ENCODE peak calls at places on chromosome 15, in five cellular contexts. One of them, this sample, is unnamed.

GRCh38 chr15:44177139-44177538 is 17.9 kb downstream of the FRMD5 start:
- DNase-seq in activated naive CD8-positive, alpha-beta T cell treated with anti-CD3 and anti-CD28 coated beads for 36 hours: no peak
- DNase-seq in stimulated activated CD4-positive, alpha-beta T cell treated with anti-CD3 and anti-CD28 coated beads, TNF-alpha, amount 100 ng/mL, for 4 hours: no peak
- DNase-seq in stromal cell of bone marrow: no peak
- DNase-seq in endodermal cell: no peak
- DNase-seq in this sample: no peak

GRCh38 chr15:45333550-45333949 is 44.8 kb downstream of the GATM start:
- DNase-seq in stromal cell of bone marrow: no peak
- DNase-seq in stimulated activated CD4-positive, alpha-beta T cell treated with anti-CD3 and anti-CD28 coated beads, TNF-alpha, amount 100 ng/mL, for 4 hours: no peak
- DNase-seq in endodermal cell: no peak
- DNase-seq in activated naive CD8-positive, alpha-beta T cell treated with anti-CD3 and anti-CD28 coated beads for 36 hours: no peak
- DNase-seq in this sample: no peak

GRCh38 chr15:33915571-33916407 is 52.5 kb upstream of the CHRM5 start:
- DNase-seq in stromal cell of bone marrow: no peak
- DNase-seq in activated naive CD8-positive, alpha-beta T cell treated with anti-CD3 and anti-CD28 coated beads for 36 hours: no peak
- DNase-seq in stimulated activated CD4-positive, alpha-beta T cell treated with anti-CD3 and anti-CD28 coated beads, TNF-alpha, amount 100 ng/mL, for 4 hours: no peak
- DNase-seq in endodermal cell: peak
- DNase-seq in this sample: no peak

GRCh38 chr15:35181538-35181937 is 96.4 kb upstream of the NANOGP8 start:
- DNase-seq in activated naive CD8-positive, alpha-beta T cell treated with anti-CD3 and anti-CD28 coated beads for 36 hours: no peak
- DNase-seq in stimulated activated CD4-positive, alpha-beta T cell treated with anti-CD3 and anti-CD28 coated beads, TNF-alpha, amount 100 ng/mL, for 4 hours: no peak
- DNase-seq in endodermal cell: no peak
- DNase-seq in stromal cell of bone marrow: peak
- DNase-seq in this sample: no peak

GRCh38 chr15:71747128-71748083 is 62.9 kb upstream of the NR2E3 start:
- DNase-seq in endodermal cell: no peak
- DNase-seq in stromal cell of bone marrow: peak
- DNase-seq in activated naive CD8-positive, alpha-beta T cell treated with anti-CD3 and anti-CD28 coated beads for 36 hours: no peak
- DNase-seq in stimulated activated CD4-positive, alpha-beta T cell treated with anti-CD3 and anti-CD28 coated beads, TNF-alpha, amount 100 ng/mL, for 4 hours: no peak
- DNase-seq in this sample: no peak

GRCh38 chr15:98647774-98648653 is at the start of gene IGF1R:
- DNase-seq in endodermal cell: peak
- DNase-seq in stromal cell of bone marrow: peak
- DNase-seq in activated naive CD8-positive, alpha-beta T cell treated with anti-CD3 and anti-CD28 coated beads for 36 hours: peak
- DNase-seq in stimulated activated CD4-positive, alpha-beta T cell treated with anti-CD3 and anti-CD28 coated beads, TNF-alpha, amount 100 ng/mL, for 4 hours: peak
- DNase-seq in this sample: peak

GRCh38 chr15:48781002-48781401 is 29.9 kb downstream of the CEP152 start:
- DNase-seq in activated naive CD8-positive, alpha-beta T cell treated with anti-CD3 and anti-CD28 coated beads for 36 hours: no peak
- DNase-seq in stromal cell of bone marrow: no peak
- DNase-seq in stimulated activated CD4-positive, alpha-beta T cell treated with anti-CD3 and anti-CD28 coated beads, TNF-alpha, amount 100 ng/mL, for 4 hours: no peak
- DNase-seq in endodermal cell: no peak
- DNase-seq in this sample: no peak

GRCh38 chr15:100784493-100785180 is 95.0 kb upstream of the ALDH1A3 start:
- DNase-seq in activated naive CD8-positive, alpha-beta T cell treated with anti-CD3 and anti-CD28 coated beads for 36 hours: no peak
- DNase-seq in endodermal cell: peak
- DNase-seq in stimulated activated CD4-positive, alpha-beta T cell treated with anti-CD3 and anti-CD28 coated beads, TNF-alpha, amount 100 ng/mL, for 4 hours: no peak
- DNase-seq in stromal cell of bone marrow: no peak
- DNase-seq in this sample: no peak

GRCh38 chr15:95287774-95288173 is 1042.7 kb upstream of the NR2F2 start:
- DNase-seq in stromal cell of bone marrow: no peak
- DNase-seq in endodermal cell: peak
- DNase-seq in stimulated activated CD4-positive, alpha-beta T cell treated with anti-CD3 and anti-CD28 coated beads, TNF-alpha, amount 100 ng/mL, for 4 hours: no peak
- DNase-seq in activated naive CD8-positive, alpha-beta T cell treated with anti-CD3 and anti-CD28 coated beads for 36 hours: no peak
- DNase-seq in this sample: no peak

GRCh38 chr15:45105586-45105985 is 8.4 kb downstream of the DUOX2 start:
- DNase-seq in activated naive CD8-positive, alpha-beta T cell treated with anti-CD3 and anti-CD28 coated beads for 36 hours: no peak
- DNase-seq in stimulated activated CD4-positive, alpha-beta T cell treated with anti-CD3 and anti-CD28 coated beads, TNF-alpha, amount 100 ng/mL, for 4 hours: no peak
- DNase-seq in stromal cell of bone marrow: no peak
- DNase-seq in endodermal cell: no peak
- DNase-seq in this sample: no peak

GRCh38 chr15:48433226-48433886 is 102.1 kb downstream of the DUT start:
- DNase-seq in endodermal cell: no peak
- DNase-seq in stimulated activated CD4-positive, alpha-beta T cell treated with anti-CD3 and anti-CD28 coated beads, TNF-alpha, amount 100 ng/mL, for 4 hours: no peak
- DNase-seq in stromal cell of bone marrow: peak
- DNase-seq in activated naive CD8-positive, alpha-beta T cell treated with anti-CD3 and anti-CD28 coated beads for 36 hours: peak
- DNase-seq in this sample: no peak

GRCh38 chr15:29090617-29091466 is 178.8 kb downstream of the NSMCE3 start:
- DNase-seq in activated naive CD8-positive, alpha-beta T cell treated with anti-CD3 and anti-CD28 coated beads for 36 hours: peak
- DNase-seq in endodermal cell: peak
- DNase-seq in stromal cell of bone marrow: no peak
- DNase-seq in stimulated activated CD4-positive, alpha-beta T cell treated with anti-CD3 and anti-CD28 coated beads, TNF-alpha, amount 100 ng/mL, for 4 hours: peak
- DNase-seq in this sample: no peak

GRCh38 chr15:22786868-22787698 is 639 bp downstream of the NIPA1 start:
- DNase-seq in activated naive CD8-positive, alpha-beta T cell treated with anti-CD3 and anti-CD28 coated beads for 36 hours: no peak
- DNase-seq in endodermal cell: peak
- DNase-seq in stromal cell of bone marrow: no peak
- DNase-seq in stimulated activated CD4-positive, alpha-beta T cell treated with anti-CD3 and anti-CD28 coated beads, TNF-alpha, amount 100 ng/mL, for 4 hours: no peak
- DNase-seq in this sample: no peak

GRCh38 chr15:99956820-99957641 is 223.8 kb upstream of the LYSMD4 start:
- DNase-seq in endodermal cell: peak
- DNase-seq in activated naive CD8-positive, alpha-beta T cell treated with anti-CD3 and anti-CD28 coated beads for 36 hours: no peak
- DNase-seq in stimulated activated CD4-positive, alpha-beta T cell treated with anti-CD3 and anti-CD28 coated beads, TNF-alpha, amount 100 ng/mL, for 4 hours: no peak
- DNase-seq in stromal cell of bone marrow: no peak
- DNase-seq in this sample: no peak

GRCh38 chr15:70147178-70147760 is 49.6 kb upstream of the TLE3 start:
- DNase-seq in stromal cell of bone marrow: no peak
- DNase-seq in stimulated activated CD4-positive, alpha-beta T cell treated with anti-CD3 and anti-CD28 coated beads, TNF-alpha, amount 100 ng/mL, for 4 hours: no peak
- DNase-seq in activated naive CD8-positive, alpha-beta T cell treated with anti-CD3 and anti-CD28 coated beads for 36 hours: no peak
- DNase-seq in endodermal cell: no peak
- DNase-seq in this sample: no peak

GRCh38 chr15:56763082-56763481 is 29.8 kb upstream of the ZNF280D start:
- DNase-seq in stimulated activated CD4-positive, alpha-beta T cell treated with anti-CD3 and anti-CD28 coated beads, TNF-alpha, amount 100 ng/mL, for 4 hours: no peak
- DNase-seq in stromal cell of bone marrow: no peak
- DNase-seq in activated naive CD8-positive, alpha-beta T cell treated with anti-CD3 and anti-CD28 coated beads for 36 hours: no peak
- DNase-seq in endodermal cell: no peak
- DNase-seq in this sample: no peak

GRCh38 chr15:39745415-39745814 is 37.2 kb downstream of the FSIP1 start:
- DNase-seq in stromal cell of bone marrow: no peak
- DNase-seq in endodermal cell: no peak
- DNase-seq in activated naive CD8-positive, alpha-beta T cell treated with anti-CD3 and anti-CD28 coated beads for 36 hours: no peak
- DNase-seq in stimulated activated CD4-positive, alpha-beta T cell treated with anti-CD3 and anti-CD28 coated beads, TNF-alpha, amount 100 ng/mL, for 4 hours: no peak
- DNase-seq in this sample: no peak

GRCh38 chr15:39583586-39584265 is 2.8 kb downstream of the THBS1 start:
- DNase-seq in activated naive CD8-positive, alpha-beta T cell treated with anti-CD3 and anti-CD28 coated beads for 36 hours: peak
- DNase-seq in stimulated activated CD4-positive, alpha-beta T cell treated with anti-CD3 and anti-CD28 coated beads, TNF-alpha, amount 100 ng/mL, for 4 hours: no peak
- DNase-seq in stromal cell of bone marrow: peak
- DNase-seq in endodermal cell: peak
- DNase-seq in this sample: peak

GRCh38 chr15:74723754-74724334 is 1.5 kb downstream of the CYP1A1 start:
- DNase-seq in activated naive CD8-positive, alpha-beta T cell treated with anti-CD3 and anti-CD28 coated beads for 36 hours: no peak
- DNase-seq in endodermal cell: peak
- DNase-seq in stimulated activated CD4-positive, alpha-beta T cell treated with anti-CD3 and anti-CD28 coated beads, TNF-alpha, amount 100 ng/mL, for 4 hours: no peak
- DNase-seq in stromal cell of bone marrow: peak
- DNase-seq in this sample: peak

GRCh38 chr15:45715528-45715927 is 80.7 kb downstream of the SQOR start:
- DNase-seq in activated naive CD8-positive, alpha-beta T cell treated with anti-CD3 and anti-CD28 coated beads for 36 hours: no peak
- DNase-seq in stimulated activated CD4-positive, alpha-beta T cell treated with anti-CD3 and anti-CD28 coated beads, TNF-alpha, amount 100 ng/mL, for 4 hours: no peak
- DNase-seq in stromal cell of bone marrow: no peak
- DNase-seq in endodermal cell: no peak
- DNase-seq in this sample: no peak

GRCh38 chr15:50148362-50148963 is 29.4 kb upstream of the ATP8B4 start:
- DNase-seq in stromal cell of bone marrow: no peak
- DNase-seq in stimulated activated CD4-positive, alpha-beta T cell treated with anti-CD3 and anti-CD28 coated beads, TNF-alpha, amount 100 ng/mL, for 4 hours: no peak
- DNase-seq in activated naive CD8-positive, alpha-beta T cell treated with anti-CD3 and anti-CD28 coated beads for 36 hours: no peak
- DNase-seq in endodermal cell: peak
- DNase-seq in this sample: peak

GRCh38 chr15:66707310-66708160 is 5.5 kb downstream of the SMAD6 start:
- DNase-seq in activated naive CD8-positive, alpha-beta T cell treated with anti-CD3 and anti-CD28 coated beads for 36 hours: no peak
- DNase-seq in endodermal cell: peak
- DNase-seq in stromal cell of bone marrow: no peak
- DNase-seq in stimulated activated CD4-positive, alpha-beta T cell treated with anti-CD3 and anti-CD28 coated beads, TNF-alpha, amount 100 ng/mL, for 4 hours: no peak
- DNase-seq in this sample: no peak